ENCODE peak calls at places on chromosomes 12 and 14, in nine cellular contexts. L is AG09309, T is HFFc6, A is transverse colon, I is stomach, R is fibroblast of pulmonary artery, N is Peyer's patch, Y is astrocyte of the cerebellum, G is tibial nerve. C is an unnamed sample.

GRCh38 chr14:64715146-64715627 is 11.0 kb downstream of the PLEKHG3 start:
- DNase-seq in N (no peak), Y (no peak), R (no peak), T (no peak), I (no peak), A (no peak), G (no peak), L (no peak), C (peak; percentile 43)

GRCh38 chr14:106268013-106268727 is 741.8 kb downstream of the TMEM121 start:
- DNase-seq in A (peak; percentile 48), I (peak; percentile 55), T (no peak), G (no peak), L (no peak), R (no peak), Y (no peak), N (peak; percentile 93), C (no peak)

GRCh38 chr12:4915752-4916151 is 6.0 kb downstream of the KCNA1 start:
- DNase-seq in A (no peak), I (no peak), G (no peak), T (no peak), R (no peak), L (no peak), Y (no peak), N (no peak), C (no peak)

GRCh38 chr12:105226219-105226618 is 9.8 kb downstream of the APPL2 start:
- DNase-seq in T (peak; percentile 95), L (peak; percentile 86), Y (peak; percentile 82), I (peak; percentile 63), N (peak; percentile 26), G (peak; percentile 76), A (peak; percentile 47), R (peak; percentile 90), C (peak; percentile 86)

GRCh38 chr12:12872934-12873275 is 18.5 kb upstream of the GPRC5A start:
- DNase-seq in R (no peak), G (no peak), I (no peak), N (no peak), Y (no peak), L (no peak), T (peak; percentile 44), A (no peak), C (no peak)

GRCh38 chr12:120668797-120669054 is 18.2 kb upstream of the MLEC start:
- DNase-seq in N (no peak), A (no peak), Y (no peak), R (no peak), G (no peak), I (no peak), L (no peak), T (no peak), C (no peak)

GRCh38 chr14:41868396-41868795 is 261.7 kb downstream of the LRFN5 start:
- DNase-seq in R (peak; percentile 16), I (no peak), N (no peak), T (no peak), G (no peak), A (no peak), L (no peak), Y (no peak), C (no peak)

GRCh38 chr14:88322505-88323085 is 474 bp downstream of the KCNK10 start:
- DNase-seq in I (no peak), A (no peak), L (no peak), Y (no peak), R (no peak), N (no peak), G (no peak), T (no peak), C (no peak)

GRCh38 chr12:30989754-30990153 is 63.2 kb downstream of the TSPAN11 start:
- DNase-seq in G (no peak), A (peak; percentile 38), L (no peak), T (peak; percentile 6), Y (no peak), I (no peak), N (no peak), R (peak; percentile 8), C (no peak)
- TF ChIP-seq CTCF in G (peak; percentile 32), A (no peak), L (peak; percentile 36), T (peak; percentile 45), Y (peak; percentile 32), I (no peak), N (no peak), R (peak; percentile 15), C (no peak)

GRCh38 chr12:6363330-6364036 is 11.9 kb downstream of the SCNN1A start:
- DNase-seq in L (no peak), T (no peak), R (peak; percentile 64), N (peak; percentile 64), Y (no peak), G (no peak), I (peak; percentile 84), A (peak; percentile 89), C (peak; percentile 63)
- TF ChIP-seq CTCF in L (no peak), T (no peak), R (no peak), N (no peak), Y (no peak), G (no peak), I (no peak), A (no peak), C (no peak)

GRCh38 chr14:69002069-69002468 is 23.0 kb upstream of the ACTN1 start:
- DNase-seq in L (no peak), N (no peak), Y (no peak), I (peak; percentile 56), R (peak; percentile 29), G (no peak), A (peak; percentile 27), T (no peak), C (no peak)
- TF ChIP-seq CTCF in L (no peak), N (peak; percentile 15), Y (no peak), I (no peak), R (peak; percentile 26), G (no peak), A (peak; percentile 41), T (peak; percentile 38), C (peak; percentile 27)

DNA sequence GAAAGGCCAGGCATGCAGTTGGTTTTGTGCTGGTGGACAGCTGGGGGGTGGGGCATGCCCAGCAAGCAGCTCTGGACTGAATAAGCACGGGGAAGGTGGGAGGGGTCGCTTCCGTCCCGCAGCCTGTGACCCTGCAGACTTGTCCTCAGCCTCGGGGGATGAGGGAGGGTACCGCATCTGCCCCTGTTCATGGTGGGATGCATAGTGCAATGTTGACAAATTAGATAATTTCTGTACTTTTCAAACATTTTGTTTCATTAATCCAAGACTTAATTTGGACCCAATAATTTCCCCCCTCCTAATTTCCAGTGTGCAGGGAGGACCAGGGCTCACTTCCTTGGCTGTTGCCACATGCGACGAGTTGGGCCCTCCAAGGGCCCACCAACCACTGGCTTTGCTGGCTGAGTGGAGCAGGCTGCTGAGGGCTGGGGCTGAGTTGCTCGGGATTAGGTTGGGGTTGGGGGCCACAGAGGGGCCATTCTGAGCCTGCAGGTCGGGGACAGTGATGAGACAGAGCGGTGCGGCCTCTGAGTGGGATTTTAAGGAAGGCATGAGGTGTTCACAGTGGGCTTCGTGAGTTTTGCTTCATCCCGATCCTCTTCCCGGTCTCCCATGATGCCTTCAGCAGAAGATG is 6.2 kb upstream of the TRAF3 start:
- DNase-seq in N (no peak), Y (no peak), T (no peak), G (no peak), A (no peak), R (no peak), L (no peak), I (no peak), C (no peak)
- TF ChIP-seq CTCF in N (no peak), Y (no peak), T (no peak), G (no peak), A (no peak), R (no peak), L (no peak), I (no peak), C (no peak)

GRCh38 chr12:26091837-26092236 is 33.0 kb downstream of the BHLHE41 start:
- DNase-seq in G (no peak), I (no peak), R (no peak), N (no peak), L (no peak), T (no peak), Y (no peak), A (no peak), C (no peak)
- TF ChIP-seq CTCF in G (peak; percentile 44), I (no peak), R (peak; percentile 24), N (no peak), L (peak; percentile 32), T (peak; percentile 23), Y (peak; percentile 65), A (no peak), C (no peak)

DNA sequence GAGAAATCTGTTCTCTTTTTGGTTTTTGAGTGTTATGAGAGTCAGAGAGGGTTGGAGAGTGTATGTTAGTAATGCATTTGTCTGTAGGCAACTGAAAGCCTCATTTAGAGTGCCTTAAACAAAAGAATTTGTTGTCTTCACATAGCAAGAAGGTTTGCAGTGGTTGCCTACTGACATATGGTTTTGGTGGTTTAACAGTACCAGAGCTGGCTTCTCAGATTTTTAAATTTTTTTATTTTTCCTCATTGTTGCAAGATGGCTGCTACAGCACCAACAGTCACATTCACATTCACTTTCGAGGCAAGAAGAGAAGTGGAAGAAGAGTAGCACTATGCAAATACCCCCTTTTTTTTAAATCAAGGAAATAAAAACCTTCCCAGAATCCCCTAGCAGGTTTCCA is 106.5 kb downstream of the ADCK1 start:
- DNase-seq in A (no peak), R (no peak), G (no peak), L (no peak), T (no peak), N (no peak), I (no peak), Y (no peak), C (no peak)
- TF ChIP-seq CTCF in A (no peak), R (no peak), G (no peak), L (no peak), T (no peak), N (no peak), I (no peak), Y (no peak), C (no peak)

GRCh38 chr14:72876710-72877063 is 17.2 kb downstream of the DPF3 start:
- DNase-seq in I (no peak), Y (no peak), N (no peak), A (no peak), T (no peak), G (no peak), L (no peak), R (no peak), C (no peak)
- TF ChIP-seq CTCF in I (no peak), Y (no peak), N (no peak), A (no peak), T (no peak), G (no peak), L (no peak), R (no peak), C (no peak)

DNA sequence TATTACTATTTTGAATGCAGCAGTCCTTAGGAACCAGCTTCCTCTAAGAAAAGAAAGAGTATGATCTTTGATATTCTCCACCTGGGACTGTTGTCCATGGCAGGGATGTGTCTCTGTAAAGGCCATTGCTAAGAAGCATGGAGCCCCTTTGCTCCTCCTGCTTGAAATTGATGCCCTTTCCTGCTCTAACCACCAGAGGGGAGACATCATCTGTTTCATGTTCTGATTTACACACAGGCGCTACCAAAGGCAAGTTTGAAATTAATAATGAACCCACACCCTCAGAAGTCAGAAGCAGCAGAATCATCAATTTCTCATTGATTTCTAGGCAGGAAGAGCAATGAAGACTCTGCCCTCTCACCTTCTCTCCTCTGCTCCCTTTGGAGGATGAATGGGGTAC is 253.8 kb downstream of the RMST start:
- DNase-seq in A (no peak), L (no peak), G (peak; percentile 8), R (peak; percentile 20), I (no peak), T (no peak), Y (no peak), N (no peak), C (no peak)
- TF ChIP-seq CTCF in A (no peak), L (no peak), G (peak; percentile 17), R (peak; percentile 23), I (no peak), T (no peak), Y (peak; percentile 41), N (no peak), C (peak; percentile 31)